ENCODE peak calls at places on chromosomes 2 and 18, in six cellular contexts. Y is fibroblast of the aortic adventitia, V is endothelial cell of umbilical vein, F is hepatocyte, O is bronchial epithelial cell, U is choroid plexus epithelial cell. G is an unnamed sample.

GRCh38 chr2:181806039-181806392 is 85.5 kb upstream of the ITPRID2 start:
- DNase-seq in Y (peak; percentile 44), V (no peak), F (no peak), O (no peak), U (no peak), G (no peak)

GRCh38 chr18:3624818-3625716 is 175.1 kb downstream of the TGIF1 start:
- DNase-seq in Y (peak; percentile 98), V (peak; percentile 81), F (peak; percentile 76), O (peak; percentile 93), U (peak; percentile 95), G (no peak)

GRCh38 chr2:169015943-169016342 is 15.2 kb downstream of the ABCB11 start:
- DNase-seq in Y (no peak), V (no peak), F (no peak), O (no peak), U (no peak), G (no peak)

GRCh38 chr18:46740046-46740445 is 16.8 kb downstream of the ST8SIA5 start:
- DNase-seq in Y (no peak), V (no peak), F (no peak), O (no peak), U (no peak), G (no peak)

GRCh38 chr2:28231110-28231621 is 161.5 kb upstream of the FOSL2 start:
- DNase-seq in Y (peak; percentile 53), V (no peak), F (no peak), O (peak; percentile 55), U (peak; percentile 16), G (no peak)

GRCh38 chr2:77862120-77862519 is 339.9 kb upstream of the LRRTM4 start:
- DNase-seq in Y (no peak), V (no peak), F (no peak), O (no peak), U (no peak), G (no peak)

GRCh38 chr18:12990128-12990485 is 1.1 kb upstream of the CEP192 start:
- DNase-seq in Y (no peak), V (no peak), F (no peak), O (peak; percentile 10), U (peak; percentile 3), G (no peak)

GRCh38 chr2:38037757-38038615 is 38.0 kb downstream of the CYP1B1 start:
- DNase-seq in Y (peak; percentile 76), V (no peak), F (peak; percentile 21), O (peak; percentile 68), U (peak; percentile 92), G (no peak)

GRCh38 chr18:10086458-10086857 is 172.6 kb downstream of the VAPA start:
- DNase-seq in Y (no peak), V (no peak), F (peak; percentile 24), O (peak; percentile 43), U (no peak), G (no peak)

GRCh38 chr2:138494265-138494966 is 7.2 kb upstream of the SPOPL start:
- DNase-seq in Y (no peak), V (no peak), F (no peak), O (no peak), U (no peak), G (no peak)

GRCh38 chr2:57516740-57517340 is 529.8 kb upstream of the VRK2 start:
- DNase-seq in Y (peak; percentile 68), V (peak; percentile 58), F (peak; percentile 27), O (peak; percentile 56), U (peak; percentile 69), G (no peak)

GRCh38 chr18:35171315-35171987 is 69.4 kb upstream of the ZNF397 start:
- DNase-seq in Y (no peak), V (no peak), F (peak; percentile 44), O (peak; percentile 4), U (peak; percentile 58), G (no peak)

GRCh38 chr2:180227461-180227860 is 220.4 kb upstream of the CWC22 start:
- DNase-seq in Y (peak; percentile 46), V (no peak), F (no peak), O (peak; percentile 12), U (peak; percentile 48), G (no peak)

GRCh38 chr2:43269706-43270105 is 43.3 kb upstream of the ZFP36L2 start:
- DNase-seq in Y (peak; percentile 82), V (no peak), F (peak; percentile 64), O (peak; percentile 44), U (peak; percentile 95), G (no peak)

GRCh38 chr18:51153659-51154371 is 43.7 kb downstream of the MEX3C start:
- DNase-seq in Y (no peak), V (no peak), F (no peak), O (no peak), U (no peak), G (no peak)

GRCh38 chr2:108316194-108316880 is 27.6 kb downstream of the SULT1C2 start:
- DNase-seq in Y (no peak), V (no peak), F (peak; percentile 40), O (peak; percentile 7), U (peak; percentile 54), G (no peak)

DNA sequence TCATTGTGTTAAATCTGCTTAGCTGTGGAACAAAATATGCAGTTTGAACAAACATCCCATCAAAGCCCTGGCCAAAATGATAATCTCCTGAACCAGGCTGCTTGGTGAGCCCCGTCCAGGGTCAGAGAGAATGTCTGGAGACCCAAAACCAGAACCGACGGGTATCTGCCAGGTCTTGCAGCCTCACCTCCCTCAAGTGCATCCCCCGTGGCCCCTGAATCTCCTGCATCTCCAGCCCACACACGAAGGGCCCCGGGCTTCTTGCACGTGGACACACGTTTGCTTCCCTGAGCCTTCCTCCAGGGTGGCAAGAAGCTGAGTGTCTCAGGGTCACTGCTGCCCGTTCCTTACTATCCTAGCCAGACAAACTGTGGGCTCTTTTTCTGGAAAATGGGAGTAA is 50.5 kb upstream of the PXDN start:
- DNase-seq in Y (no peak), V (no peak), F (no peak), O (no peak), U (no peak), G (no peak)
- H3K4me3 ChIP-seq in Y (no peak overlapping the region), V (no peak overlapping the region), F (no peak overlapping the region), O (no peak overlapping the region), U (no peak overlapping the region), G (no peak overlapping the region)

DNA sequence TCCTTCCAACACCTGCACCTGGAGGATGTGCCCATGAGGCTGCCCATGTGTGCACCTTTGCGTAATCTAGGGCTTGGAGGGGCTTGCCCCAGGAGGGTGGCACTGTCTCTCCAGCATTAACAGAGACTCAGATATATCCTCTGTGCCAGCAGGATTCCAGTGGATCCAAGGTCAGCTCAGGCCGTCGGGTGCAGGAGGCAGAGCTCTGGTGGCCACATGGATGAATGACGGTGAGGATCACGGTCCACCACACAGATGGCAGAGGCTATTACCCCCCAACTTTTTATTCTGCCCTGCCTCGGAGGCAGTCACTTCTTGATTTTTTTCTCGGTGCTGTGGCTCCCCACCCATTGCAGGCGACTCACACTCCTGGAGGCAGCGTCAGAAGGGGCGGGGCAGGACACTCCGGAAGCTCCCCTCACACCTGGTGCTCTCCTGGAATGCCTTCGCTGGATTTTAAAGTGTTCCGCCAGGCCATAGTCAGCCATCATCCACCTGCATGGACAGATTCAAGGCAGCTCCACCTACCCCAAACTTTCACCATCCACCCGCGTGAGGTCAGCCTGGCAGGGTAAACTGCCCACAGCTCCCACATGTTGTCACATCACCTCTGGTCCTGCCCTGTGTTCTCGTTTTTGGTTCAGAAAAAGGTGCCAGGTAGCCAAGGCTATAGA is 602.9 kb upstream of the RAB6C start:
- DNase-seq in Y (no peak), V (no peak), F (no peak), O (no peak), U (no peak), G (no peak)
- TF ChIP-seq CTCF in Y (no peak), V (no peak), F (no peak), O (no peak), U (no peak), G (no peak)

DNA sequence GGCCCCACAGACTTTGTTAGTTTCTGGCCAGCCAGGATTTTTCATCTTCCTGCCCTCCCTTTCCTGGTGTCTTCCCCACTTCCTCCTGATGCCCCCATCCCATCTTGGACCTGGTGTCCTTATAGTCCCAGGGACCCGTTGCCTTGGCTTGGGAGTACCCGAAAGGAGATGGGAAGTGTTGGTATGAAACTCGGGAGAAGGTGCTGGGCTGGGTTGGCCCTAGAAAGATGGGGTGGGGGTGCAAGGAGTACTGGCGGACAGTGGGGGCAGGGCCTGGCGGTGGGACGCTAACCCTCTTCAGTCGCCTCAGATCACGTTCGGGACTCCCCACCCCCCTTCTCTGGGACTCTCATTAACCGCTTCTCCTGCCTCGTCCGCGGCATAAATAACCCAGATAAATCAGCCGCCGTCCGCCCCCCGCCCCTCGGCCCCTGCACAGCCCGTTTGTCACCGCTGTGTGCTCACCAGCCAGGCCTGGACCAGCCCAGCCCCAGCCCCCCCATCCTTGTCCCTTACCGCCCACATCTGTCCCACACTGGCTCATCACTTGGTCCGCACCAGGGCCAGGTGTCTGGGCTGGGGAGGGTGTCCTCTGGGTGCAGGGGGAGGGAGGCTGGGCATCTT is 3.7 kb upstream of the ASIC4 start:
- DNase-seq in Y (no peak), V (no peak), F (no peak), O (no peak), U (no peak), G (no peak)
- H3K4me3 ChIP-seq in Y (no peak overlapping the region), V (no peak overlapping the region), F (no peak overlapping the region), O (no peak overlapping the region), U (no peak overlapping the region), G (no peak overlapping the region)

GRCh38 chr18:48295586-48296311 is 113.4 kb downstream of the ZBTB7C start:
- DNase-seq in Y (peak; percentile 9), V (no peak), F (peak; percentile 25), O (no peak), U (peak; percentile 31), G (no peak)
- TF ChIP-seq CTCF in Y (peak; percentile 48), V (no peak), F (peak; percentile 40), O (peak; percentile 55), U (peak; percentile 71), G (no peak)

GRCh38 chr2:120910956-120911951 is 175.6 kb downstream of the GLI2 start:
- DNase-seq in Y (peak; percentile 33), V (no peak), F (no peak), O (peak; percentile 78), U (no peak), G (no peak)
- H3K4me3 ChIP-seq in Y (no peak overlapping the region), V (no peak overlapping the region), F (no peak overlapping the region), O (no peak overlapping the region), U (no peak overlapping the region), G (no peak overlapping the region)

DNA sequence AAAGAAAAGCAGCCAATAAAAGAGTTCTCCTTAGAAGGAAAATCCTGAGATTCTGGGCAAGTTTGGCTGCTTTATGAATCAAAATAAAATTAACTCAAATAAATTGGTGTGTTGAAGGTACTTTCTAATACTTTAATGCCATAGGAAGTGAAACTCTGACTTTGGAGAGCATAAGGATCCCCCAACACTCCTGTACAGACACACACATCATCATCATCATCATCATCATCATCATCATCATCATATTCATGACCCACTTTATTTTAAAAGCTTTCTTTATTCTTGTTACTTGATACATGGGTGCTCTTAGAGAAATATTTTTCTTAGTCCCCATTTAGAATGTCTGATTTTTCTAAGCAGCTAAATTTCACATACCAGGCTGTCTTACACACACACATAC is 283.1 kb upstream of the CYRIA start:
- DNase-seq in Y (no peak), V (no peak), F (no peak), O (no peak), U (no peak), G (no peak)
- TF ChIP-seq CTCF in Y (no peak), V (no peak), F (no peak), O (no peak), U (no peak), G (no peak)

GRCh38 chr18:74604366-74604765 is 6.7 kb downstream of the ZNF407 start:
- DNase-seq in Y (no peak), V (no peak), F (no peak), O (no peak), U (no peak), G (no peak)
- H3K4me3 ChIP-seq in Y (no peak overlapping the region), V (no peak overlapping the region), F (no peak overlapping the region), O (no peak overlapping the region), U (no peak overlapping the region), G (no peak overlapping the region)

G was measured in LNCaP clone FGC.